ENCODE peak calls at places on chromosome X, in five cellular contexts. One of them, this sample, is unnamed.

GRCh38 chrX:37409278-37409677 is 60.1 kb downstream of the PRRG1 start:
- DNase-seq in fibroblast of the aortic adventitia: no peak
- DNase-seq in thoracic aorta: no peak
- DNase-seq in esophagus squamous epithelium: no peak
- DNase-seq in left ventricle myocardium inferior: no peak
- DNase-seq in this sample: no peak

GRCh38 chrX:47482512-47483309 is at the start of gene ZNF41:
- DNase-seq in thoracic aorta: peak; percentile 28
- DNase-seq in fibroblast of the aortic adventitia: peak; percentile 71
- DNase-seq in esophagus squamous epithelium: peak; percentile 20
- DNase-seq in left ventricle myocardium inferior: peak; percentile 71
- DNase-seq in this sample: peak; percentile 73

GRCh38 chrX:9902651-9903050 is 64.5 kb upstream of the CLDN34 start:
- DNase-seq in fibroblast of the aortic adventitia: no peak
- DNase-seq in left ventricle myocardium inferior: no peak
- DNase-seq in thoracic aorta: no peak
- DNase-seq in esophagus squamous epithelium: no peak
- DNase-seq in this sample: no peak

GRCh38 chrX:41526925-41527324 is 79.8 kb downstream of the NYX start:
- DNase-seq in thoracic aorta: no peak
- DNase-seq in esophagus squamous epithelium: no peak
- DNase-seq in left ventricle myocardium inferior: no peak
- DNase-seq in fibroblast of the aortic adventitia: no peak
- DNase-seq in this sample: peak; percentile 24

GRCh38 chrX:119073200-119073905 is 560 bp downstream of the CT47C1 start:
- DNase-seq in thoracic aorta: no peak
- DNase-seq in fibroblast of the aortic adventitia: no peak
- DNase-seq in left ventricle myocardium inferior: no peak
- DNase-seq in esophagus squamous epithelium: no peak
- DNase-seq in this sample: no peak

GRCh38 chrX:50988649-50989048 is 78.1 kb downstream of the BMP15 start:
- DNase-seq in left ventricle myocardium inferior: no peak
- DNase-seq in thoracic aorta: no peak
- DNase-seq in esophagus squamous epithelium: no peak
- DNase-seq in fibroblast of the aortic adventitia: peak; percentile 41
- DNase-seq in this sample: peak; percentile 22

GRCh38 chrX:85365370-85365995 is 14.0 kb downstream of the POF1B start:
- DNase-seq in fibroblast of the aortic adventitia: no peak
- DNase-seq in left ventricle myocardium inferior: no peak
- DNase-seq in thoracic aorta: no peak
- DNase-seq in esophagus squamous epithelium: no peak
- DNase-seq in this sample: no peak

GRCh38 chrX:111445485-111445884 is 33.5 kb upstream of the DCX start:
- DNase-seq in thoracic aorta: no peak
- DNase-seq in left ventricle myocardium inferior: no peak
- DNase-seq in esophagus squamous epithelium: no peak
- DNase-seq in fibroblast of the aortic adventitia: peak; percentile 46
- DNase-seq in this sample: peak; percentile 35

GRCh38 chrX:15815779-15816452 is 25.6 kb downstream of the ZRSR2 start:
- DNase-seq in fibroblast of the aortic adventitia: peak; percentile 23
- DNase-seq in thoracic aorta: no peak
- DNase-seq in left ventricle myocardium inferior: no peak
- DNase-seq in esophagus squamous epithelium: no peak
- DNase-seq in this sample: peak; percentile 38

GRCh38 chrX:70476166-70476933 is 31.7 kb downstream of the DLG3 start:
- DNase-seq in left ventricle myocardium inferior: no peak
- DNase-seq in fibroblast of the aortic adventitia: no peak
- DNase-seq in thoracic aorta: no peak
- DNase-seq in esophagus squamous epithelium: no peak
- DNase-seq in this sample: no peak

GRCh38 chrX:102712967-102713677 is 874 bp downstream of the GPRASP2 start:
- DNase-seq in thoracic aorta: no peak
- DNase-seq in fibroblast of the aortic adventitia: peak; percentile 72
- DNase-seq in esophagus squamous epithelium: no peak
- DNase-seq in left ventricle myocardium inferior: peak; percentile 35
- DNase-seq in this sample: peak; percentile 38

GRCh38 chrX:42943051-42943450 is 165.1 kb upstream of the PPP1R2C start:
- DNase-seq in fibroblast of the aortic adventitia: no peak
- DNase-seq in esophagus squamous epithelium: no peak
- DNase-seq in left ventricle myocardium inferior: no peak
- DNase-seq in thoracic aorta: no peak
- DNase-seq in this sample: no peak
- H3K4me3 ChIP-seq in fibroblast of the aortic adventitia: no peak overlapping the region
- H3K4me3 ChIP-seq in esophagus squamous epithelium: no peak overlapping the region
- H3K4me3 ChIP-seq in left ventricle myocardium inferior: no peak overlapping the region
- H3K4me3 ChIP-seq in thoracic aorta: no peak overlapping the region
- H3K4me3 ChIP-seq in this sample: no peak overlapping the region

DNA sequence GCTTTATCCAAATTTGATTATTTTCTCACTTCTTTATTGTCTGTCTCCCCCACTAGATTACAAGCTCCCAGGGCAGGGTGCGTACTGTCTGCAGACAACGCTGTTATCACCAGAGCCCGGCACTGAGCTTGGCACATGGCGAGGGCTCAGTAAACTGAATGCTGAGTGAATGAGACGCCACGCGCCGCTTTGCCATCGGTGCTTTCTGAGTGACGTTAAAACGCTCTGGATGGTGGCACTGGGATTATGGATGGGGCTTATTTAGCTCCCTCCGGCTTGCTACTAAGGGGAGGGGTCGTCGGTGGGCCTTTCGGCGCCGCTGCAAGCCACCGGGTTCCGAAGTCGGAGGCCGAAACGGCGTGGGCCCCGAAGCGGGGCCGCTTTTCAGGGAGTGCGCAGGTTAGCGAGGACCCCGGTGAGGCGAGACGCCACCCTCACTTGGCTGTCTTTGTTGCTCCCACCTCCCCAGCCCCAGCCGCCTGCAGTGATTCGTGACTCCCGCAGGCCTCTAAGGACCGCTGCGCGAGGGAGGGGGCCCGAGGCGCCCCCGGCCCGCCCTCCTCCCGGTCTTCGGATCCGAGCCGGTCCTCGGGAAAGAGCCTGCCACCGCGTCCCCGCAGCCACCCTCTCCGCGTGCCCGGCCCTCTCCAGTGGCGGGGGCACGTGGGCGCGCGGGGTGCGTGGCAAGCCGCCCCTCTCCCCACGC is 566 bp upstream of the FHL1 start:
- DNase-seq in thoracic aorta: no peak
- DNase-seq in fibroblast of the aortic adventitia: no peak
- DNase-seq in esophagus squamous epithelium: no peak
- DNase-seq in left ventricle myocardium inferior: peak; percentile 32
- DNase-seq in this sample: no peak
- TF ChIP-seq CTCF in thoracic aorta: no peak
- TF ChIP-seq CTCF in fibroblast of the aortic adventitia: no peak
- TF ChIP-seq CTCF in esophagus squamous epithelium: no peak
- TF ChIP-seq CTCF in left ventricle myocardium inferior: no peak
- TF ChIP-seq CTCF in this sample: no peak

GRCh38 chrX:94058728-94059382 is 384.8 kb downstream of the FAM133A start:
- DNase-seq in esophagus squamous epithelium: no peak
- DNase-seq in left ventricle myocardium inferior: no peak
- DNase-seq in thoracic aorta: no peak
- DNase-seq in fibroblast of the aortic adventitia: peak; percentile 1
- DNase-seq in this sample: no peak
- H3K4me3 ChIP-seq in esophagus squamous epithelium: no peak overlapping the region
- H3K4me3 ChIP-seq in left ventricle myocardium inferior: no peak overlapping the region
- H3K4me3 ChIP-seq in thoracic aorta: no peak overlapping the region
- H3K4me3 ChIP-seq in fibroblast of the aortic adventitia: no peak overlapping the region
- H3K4me3 ChIP-seq in this sample: no peak overlapping the region

DNA sequence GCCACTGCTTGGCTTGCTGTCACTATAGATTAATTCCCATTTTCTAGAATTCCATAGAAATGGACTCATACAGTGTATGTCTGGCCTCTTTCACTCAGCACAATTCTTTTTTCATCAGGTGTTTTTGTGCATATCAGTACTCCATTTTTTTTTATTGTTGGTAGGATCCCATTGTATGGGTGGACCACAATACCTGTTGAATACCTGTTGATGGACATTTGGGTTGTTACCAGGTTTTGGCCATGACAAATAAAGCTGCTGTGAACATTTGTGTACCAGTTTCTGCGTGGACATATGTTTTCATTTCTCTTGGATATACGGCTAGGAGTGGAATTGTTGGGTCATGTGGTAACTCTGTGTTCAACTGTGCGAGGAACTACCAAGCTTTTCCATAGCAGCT is 14.9 kb downstream of the ZFP92 start:
- DNase-seq in thoracic aorta: no peak
- DNase-seq in left ventricle myocardium inferior: no peak
- DNase-seq in fibroblast of the aortic adventitia: no peak
- DNase-seq in esophagus squamous epithelium: no peak
- DNase-seq in this sample: no peak
- TF ChIP-seq CTCF in thoracic aorta: no peak
- TF ChIP-seq CTCF in left ventricle myocardium inferior: no peak
- TF ChIP-seq CTCF in fibroblast of the aortic adventitia: no peak
- TF ChIP-seq CTCF in esophagus squamous epithelium: no peak
- TF ChIP-seq CTCF in this sample: no peak

GRCh38 chrX:2928583-2929434 is at the start of gene ARSD:
- DNase-seq in left ventricle myocardium inferior: peak; percentile 90
- DNase-seq in fibroblast of the aortic adventitia: peak; percentile 84
- DNase-seq in thoracic aorta: peak; percentile 69
- DNase-seq in esophagus squamous epithelium: peak; percentile 75
- DNase-seq in this sample: peak; percentile 89
- H3K4me3 ChIP-seq in left ventricle myocardium inferior: peak within 1 kb of the TSS; percentile 74
- H3K4me3 ChIP-seq in fibroblast of the aortic adventitia: peak within 1 kb of the TSS; percentile 75
- H3K4me3 ChIP-seq in thoracic aorta: peak within 1 kb of the TSS; percentile 86
- H3K4me3 ChIP-seq in esophagus squamous epithelium: peak within 1 kb of the TSS; percentile 68
- H3K4me3 ChIP-seq in this sample: peak within 1 kb of the TSS; percentile 68

DNA sequence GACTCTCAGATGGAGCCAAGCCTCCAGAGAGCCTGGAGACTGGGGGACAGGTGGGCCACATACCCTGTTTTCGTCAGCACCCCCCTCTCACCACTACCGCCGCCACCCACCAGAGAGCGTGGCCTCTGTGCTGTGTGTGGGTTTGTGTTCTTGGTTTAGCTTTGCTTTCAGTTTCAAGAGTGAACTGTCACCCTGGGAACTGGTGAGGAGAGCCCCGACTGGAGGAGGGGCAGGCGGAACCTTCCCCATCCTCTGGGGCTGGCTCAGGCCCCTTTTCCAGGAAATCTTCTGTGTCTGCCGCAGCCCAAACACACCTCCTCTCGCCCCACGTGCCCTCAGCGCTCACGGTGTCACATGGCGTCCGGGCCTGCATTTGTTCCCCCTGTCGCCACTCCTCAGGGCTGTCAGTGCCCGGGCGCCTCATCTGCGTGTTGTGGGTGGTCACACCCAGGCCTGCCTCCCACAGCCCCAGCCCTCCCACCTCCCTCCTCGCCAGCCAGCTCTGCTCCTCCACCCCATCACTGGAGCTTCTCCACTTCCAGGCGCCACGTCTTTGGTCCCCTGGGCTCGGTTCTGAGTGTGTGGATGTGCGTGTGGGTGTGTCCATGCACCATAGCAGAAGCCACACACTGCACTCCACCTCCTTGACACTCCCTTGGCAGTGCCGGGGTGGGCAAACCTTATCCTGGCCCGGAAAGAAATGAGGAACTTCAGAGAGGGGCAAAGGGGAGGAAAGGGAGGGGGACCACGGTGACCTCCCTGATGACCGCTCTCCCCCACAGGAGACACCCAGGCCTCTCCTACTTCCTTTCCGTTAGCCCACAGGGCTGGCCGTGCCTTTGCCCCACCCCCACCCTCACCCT is 27.8 kb downstream of the ELF4 start:
- DNase-seq in fibroblast of the aortic adventitia: peak; percentile 39
- DNase-seq in thoracic aorta: no peak
- DNase-seq in esophagus squamous epithelium: no peak
- DNase-seq in left ventricle myocardium inferior: peak; percentile 29
- DNase-seq in this sample: peak; percentile 33
- TF ChIP-seq CTCF in fibroblast of the aortic adventitia: peak; percentile 28
- TF ChIP-seq CTCF in thoracic aorta: no peak
- TF ChIP-seq CTCF in esophagus squamous epithelium: no peak
- TF ChIP-seq CTCF in left ventricle myocardium inferior: peak; percentile 29
- TF ChIP-seq CTCF in this sample: peak; percentile 30

GRCh38 chrX:104270212-104270611 is 15.5 kb upstream of the ESX1 start:
- DNase-seq in fibroblast of the aortic adventitia: no peak
- DNase-seq in thoracic aorta: no peak
- DNase-seq in esophagus squamous epithelium: no peak
- DNase-seq in left ventricle myocardium inferior: no peak
- DNase-seq in this sample: no peak

GRCh38 chrX:104270916-104271512 is 16.3 kb upstream of the ESX1 start:
- DNase-seq in fibroblast of the aortic adventitia: peak; percentile 37
- DNase-seq in thoracic aorta: no peak
- DNase-seq in esophagus squamous epithelium: no peak
- DNase-seq in left ventricle myocardium inferior: peak; percentile 31
- DNase-seq in this sample: peak; percentile 12
- H3K4me3 ChIP-seq in fibroblast of the aortic adventitia: peak overlapping the region; percentile 39
- H3K4me3 ChIP-seq in thoracic aorta: peak overlapping the region; percentile 22
- H3K4me3 ChIP-seq in esophagus squamous epithelium: no peak overlapping the region
- H3K4me3 ChIP-seq in left ventricle myocardium inferior: peak overlapping the region; percentile 43
- H3K4me3 ChIP-seq in this sample: peak overlapping the region; percentile 50

DNA sequence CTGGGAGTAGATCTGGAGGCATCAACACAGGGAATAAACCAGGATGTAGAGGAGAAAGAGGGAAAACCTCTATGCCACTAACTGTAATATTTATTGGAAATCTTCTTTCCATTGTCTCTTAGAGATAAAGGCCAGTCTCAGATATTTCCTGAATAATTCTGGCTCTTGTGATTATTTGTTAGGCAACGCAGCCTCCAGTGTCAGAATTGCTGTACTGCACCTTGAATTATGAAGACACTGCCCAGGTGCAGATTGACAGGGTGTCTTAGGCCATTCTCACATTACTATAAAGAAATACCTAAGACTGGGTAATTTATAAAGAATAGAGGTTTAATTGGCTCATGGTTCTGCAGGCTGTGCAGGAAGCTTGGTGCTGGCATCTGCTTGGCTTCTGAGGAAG is 100.7 kb upstream of the ZDHHC15 start:
- DNase-seq in fibroblast of the aortic adventitia: no peak
- DNase-seq in esophagus squamous epithelium: no peak
- DNase-seq in left ventricle myocardium inferior: no peak
- DNase-seq in thoracic aorta: no peak
- DNase-seq in this sample: no peak
- TF ChIP-seq CTCF in fibroblast of the aortic adventitia: no peak
- TF ChIP-seq CTCF in esophagus squamous epithelium: no peak
- TF ChIP-seq CTCF in left ventricle myocardium inferior: peak; percentile 46
- TF ChIP-seq CTCF in thoracic aorta: peak; percentile 25
- TF ChIP-seq CTCF in this sample: no peak

GRCh38 chrX:155768036-155768769 is 112.9 kb upstream of the VAMP7 start:
- DNase-seq in left ventricle myocardium inferior: no peak
- DNase-seq in thoracic aorta: no peak
- DNase-seq in fibroblast of the aortic adventitia: peak; percentile 20
- DNase-seq in esophagus squamous epithelium: no peak
- DNase-seq in this sample: peak; percentile 70
- H3K4me3 ChIP-seq in left ventricle myocardium inferior: peak overlapping the region; percentile 63
- H3K4me3 ChIP-seq in thoracic aorta: peak overlapping the region; percentile 68
- H3K4me3 ChIP-seq in fibroblast of the aortic adventitia: peak overlapping the region; percentile 64
- H3K4me3 ChIP-seq in esophagus squamous epithelium: peak overlapping the region; percentile 46
- H3K4me3 ChIP-seq in this sample: peak overlapping the region; percentile 55

This sample was measured in AG10803.